ENCODE peak calls at places on chromosomes 3 and 15, in four cellular contexts. C is K562, T is Calu3, P is caudate nucleus. M is an unnamed sample.

GRCh38 chr3:52469001-52469400 is 13.6 kb downstream of the NISCH start:
- DNase-seq in P (no peak), T (no peak), C (no peak), M (no peak)

GRCh38 chr3:194632211-194632982 is 822 bp downstream of the TMEM44 start:
- DNase-seq in P (no peak), C (no peak), T (peak), M (no peak)

GRCh38 chr3:45170071-45170470 is 23.9 kb upstream of the CDCP1 start:
- DNase-seq in C (no peak), T (no peak), P (no peak), M (no peak)

GRCh38 chr3:192914873-192915272 is 2.8 kb downstream of the MB21D2 start:
- DNase-seq in C (no peak), P (no peak), T (no peak), M (no peak)

GRCh38 chr3:124800076-124800475 is 69.8 kb downstream of the UMPS start:
- DNase-seq in P (no peak), T (no peak), C (no peak), M (no peak)

GRCh38 chr15:63089260-63090043 is 32.2 kb upstream of the LACTB start:
- DNase-seq in P (no peak), C (no peak), T (no peak), M (peak)

GRCh38 chr3:143135150-143135549 is 15.6 kb downstream of the CHST2 start:
- DNase-seq in T (peak), P (no peak), C (no peak), M (no peak)

GRCh38 chr3:1214928-1215327 is 122.1 kb downstream of the CNTN6 start:
- DNase-seq in C (no peak), P (no peak), T (no peak), M (no peak)

GRCh38 chr3:64191822-64192221 is 33.4 kb downstream of the PRICKLE2 start:
- DNase-seq in C (no peak), P (no peak), T (no peak), M (no peak)

GRCh38 chr15:28977377-28978010 is 91.7 kb downstream of the APBA2 start:
- DNase-seq in P (peak), C (no peak), T (peak), M (no peak)

GRCh38 chr3:46987485-46988401 is 8.3 kb downstream of the NBEAL2 start:
- DNase-seq in C (peak), P (no peak), T (no peak), M (peak)

GRCh38 chr3:100533176-100533575 is 40.8 kb downstream of the TMEM45A start:
- DNase-seq in T (no peak), C (no peak), P (no peak), M (no peak)

GRCh38 chr3:103195201-103195600 is 760.4 kb downstream of the ZPLD1 start:
- DNase-seq in T (no peak), C (no peak), P (no peak), M (no peak)

GRCh38 chr3:9955611-9956352 is 3.6 kb upstream of the PRRT3 start:
- DNase-seq in P (no peak), C (no peak), T (no peak), M (no peak)

GRCh38 chr3:107928084-107928445 is 162.8 kb downstream of the CD47 start:
- DNase-seq in C (no peak), P (peak), T (no peak), M (no peak)

GRCh38 chr3:168884353-168884903 is 779.1 kb downstream of the MECOM start:
- DNase-seq in T (peak), C (no peak), P (no peak), M (no peak)

GRCh38 chr3:47715928-47716327 is 65.8 kb downstream of the SMARCC1 start:
- DNase-seq in T (peak), C (no peak), P (no peak), M (no peak)

GRCh38 chr3:171804618-171805389 is 5.5 kb downstream of the PLD1 start:
- DNase-seq in P (no peak), T (no peak), C (no peak), M (no peak)

M was measured in endothelial cell.